ENCODE peak calls at places on chromosomes 1 and 21, in six cellular contexts. B is HCT116, O is A549, F is GM12878, N is NB4, Q is H1. M is an unnamed sample.
A peak's percentile ranks its signal among the peaks of the same experiment; 100 is the strongest.

GRCh38 chr1:32984090-32984828 is 19.6 kb upstream of the RNF19B start:
- DNase-seq in B (no peak), O (no peak), F (peak; percentile 48), N (no peak), Q (no peak), M (peak; percentile 46)

GRCh38 chr21:33666153-33666552 is 23.9 kb downstream of the ITSN1 start:
- DNase-seq in B (no peak), O (no peak), F (no peak), N (no peak), Q (no peak), M (no peak)

GRCh38 chr1:12344611-12345299 is 114.9 kb downstream of the VPS13D start:
- DNase-seq in B (no peak), O (no peak), F (peak; percentile 31), N (peak; percentile 81), Q (no peak), M (no peak)

GRCh38 chr1:53180226-53180625 is 16.4 kb upstream of the CPT2 start:
- DNase-seq in B (no peak), O (no peak), F (no peak), N (no peak), Q (no peak), M (no peak)

GRCh38 chr1:193058529-193059281 is 455 bp downstream of the UCHL5 start:
- DNase-seq in B (no peak), O (peak; percentile 22), F (peak; percentile 62), N (peak; percentile 83), Q (no peak), M (peak; percentile 12)

GRCh38 chr21:42059141-42059540 is 12.0 kb upstream of the UMODL1 start:
- DNase-seq in B (no peak), O (no peak), F (no peak), N (no peak), Q (no peak), M (no peak)

GRCh38 chr1:23742670-23743286 is 493 bp upstream of the ELOA start:
- DNase-seq in B (no peak), O (no peak), F (no peak), N (no peak), Q (peak; percentile 29), M (no peak)

GRCh38 chr1:143497374-143497747 is 474.4 kb downstream of the FAM72C start:
- DNase-seq in B (no peak), O (no peak), F (no peak), N (peak; percentile 16), Q (no peak), M (no peak)

GRCh38 chr1:19407494-19408096 is 77.7 kb downstream of the CAPZB start:
- DNase-seq in B (no peak), O (no peak), F (no peak), N (no peak), Q (no peak), M (no peak)

GRCh38 chr1:38527373-38527966 is 332.1 kb downstream of the RRAGC start:
- DNase-seq in B (peak; percentile 37), O (no peak), F (peak; percentile 83), N (no peak), Q (no peak), M (peak; percentile 26)

GRCh38 chr1:172790245-172790644 is 131.3 kb downstream of the FASLG start:
- DNase-seq in B (no peak), O (no peak), F (no peak), N (no peak), Q (no peak), M (no peak)

GRCh38 chr1:244224487-244225430 is 173.7 kb downstream of the ZBTB18 start:
- DNase-seq in B (no peak), O (no peak), F (no peak), N (peak; percentile 94), Q (no peak), M (no peak)

GRCh38 chr1:5725406-5725805 is 266.8 kb downstream of the NPHP4 start:
- DNase-seq in B (no peak), O (no peak), F (no peak), N (no peak), Q (no peak), M (no peak)

GRCh38 chr1:3597599-3597964 is 13.7 kb downstream of the MEGF6 start:
- DNase-seq in B (no peak), O (no peak), F (no peak), N (peak; percentile 65), Q (no peak), M (no peak)

GRCh38 chr1:191993549-191993948 is 164.7 kb upstream of the RGS18 start:
- DNase-seq in B (peak; percentile 12), O (no peak), F (no peak), N (peak; percentile 42), Q (no peak), M (no peak)

GRCh38 chr1:154999651-155000474 is 2.7 kb upstream of the ZBTB7B start:
- DNase-seq in B (no peak), O (no peak), F (no peak), N (peak; percentile 89), Q (no peak), M (peak; percentile 77)

GRCh38 chr1:112938188-112938587 is 17.8 kb downstream of the SLC16A1 start:
- DNase-seq in B (no peak), O (no peak), F (no peak), N (no peak), Q (no peak), M (no peak)

GRCh38 chr1:165068716-165069115 is 287.8 kb downstream of the LMX1A start:
- DNase-seq in B (no peak), O (no peak), F (no peak), N (no peak), Q (no peak), M (no peak)

GRCh38 chr1:212685429-212685828 is 14.2 kb downstream of the BATF3 start:
- DNase-seq in B (no peak), O (no peak), F (no peak), N (no peak), Q (no peak), M (no peak)

GRCh38 chr1:7299994-7300393 is 471.1 kb upstream of the VAMP3 start:
- DNase-seq in B (no peak), O (peak; percentile 38), F (no peak), N (no peak), Q (no peak), M (no peak)

GRCh38 chr1:42006836-42007235 is 88.1 kb upstream of the HIVEP3 start:
- DNase-seq in B (no peak), O (no peak), F (no peak), N (no peak), Q (no peak), M (no peak)
- TF ChIP-seq MAX in B (no peak), O (no peak), F (no peak), N (no peak), Q (no peak), M (no peak)

GRCh38 chr1:85447000-85447943 is 17.7 kb downstream of the DDAH1 start:
- DNase-seq in B (no peak), O (no peak), F (no peak), N (no peak), Q (no peak), M (no peak)
- TF ChIP-seq MAX in B (no peak), O (no peak), F (no peak), N (no peak), Q (no peak), M (no peak)

DNA sequence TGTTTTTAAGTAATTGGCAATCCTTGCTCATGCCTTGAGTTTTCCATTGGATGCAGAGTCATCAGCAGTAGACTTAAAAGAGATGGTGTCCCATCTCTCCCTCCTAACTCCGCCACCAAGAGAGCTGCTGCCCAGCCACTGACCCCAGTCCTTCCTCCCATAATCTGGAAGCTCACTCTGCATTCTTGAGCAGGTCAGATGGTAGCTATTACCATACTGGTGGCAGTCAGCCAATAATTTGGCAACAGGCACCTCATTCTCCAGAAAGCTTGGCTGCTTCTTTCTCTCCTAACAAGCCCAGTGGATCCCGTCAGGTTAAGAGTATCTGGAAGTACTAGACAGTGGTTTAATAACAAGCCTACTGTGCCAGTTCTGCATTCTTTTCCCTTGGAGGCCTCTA is 272.1 kb downstream of the ZNF648 start:
- DNase-seq in B (no peak), O (no peak), F (no peak), N (no peak), Q (no peak), M (no peak)
- TF ChIP-seq MAX in B (no peak), O (no peak), F (no peak), N (no peak), Q (no peak), M (no peak)

GRCh38 chr1:223825767-223826461 is 19.8 kb downstream of the TP53BP2 start:
- DNase-seq in B (no peak), O (no peak), F (no peak), N (peak; percentile 96), Q (no peak), M (no peak)
- TF ChIP-seq MAX in B (no peak), O (no peak), F (no peak), N (peak; percentile 67), Q (no peak), M (no peak)

GRCh38 chr1:15288173-15288926 is 41.3 kb downstream of the FHAD1 start:
- DNase-seq in B (no peak), O (no peak), F (no peak), N (no peak), Q (no peak), M (no peak)
- TF ChIP-seq MAX in B (no peak), O (no peak), F (no peak), N (no peak), Q (no peak), M (no peak)

DNA sequence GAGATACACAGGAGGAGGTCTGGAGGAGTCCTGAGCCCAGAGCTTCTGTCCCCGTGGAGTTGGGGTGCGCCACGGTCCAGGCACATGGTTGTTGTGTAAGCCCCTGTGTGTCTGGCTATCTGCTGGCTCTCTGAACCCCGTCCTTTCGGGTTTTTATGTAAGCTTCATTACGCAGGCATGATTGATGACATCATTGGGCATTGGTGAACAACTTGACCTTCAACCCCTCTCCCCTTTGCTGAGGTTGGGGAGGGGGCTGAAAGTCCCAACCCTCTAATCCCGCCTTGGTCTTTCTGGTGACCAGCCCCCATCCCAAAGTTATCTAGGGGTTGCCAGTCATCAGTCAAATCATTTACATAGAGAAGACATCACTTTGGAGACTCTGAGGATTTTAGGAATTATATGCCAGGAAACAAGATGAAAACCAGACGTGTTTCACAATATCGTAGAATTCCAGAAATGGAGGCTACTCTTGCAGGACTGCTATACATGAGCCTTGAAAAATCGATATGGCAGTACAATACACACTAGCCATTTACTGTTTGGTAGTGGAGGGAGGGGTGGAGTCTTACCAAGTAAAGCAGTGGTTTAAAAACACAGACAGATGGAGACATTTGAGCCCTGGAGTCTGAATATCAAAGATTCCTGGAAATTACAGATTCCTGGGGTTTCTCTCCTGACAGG is 69.8 kb upstream of the SCAF4 start:
- DNase-seq in B (no peak), O (no peak), F (no peak), N (no peak), Q (no peak), M (no peak)
- TF ChIP-seq MAX in B (no peak), O (no peak), F (no peak), N (no peak), Q (no peak), M (no peak)

GRCh38 chr1:27332536-27333281 is 9.1 kb upstream of the SYTL1 start:
- DNase-seq in B (no peak), O (peak; percentile 69), F (no peak), N (peak; percentile 68), Q (no peak), M (peak; percentile 80)
- TF ChIP-seq MAX in B (no peak), O (no peak), F (no peak), N (no peak), Q (no peak), M (no peak)